ENCODE peak calls at places on chromosome 5, in five cellular contexts. T, R, M, O and S are unnamed samples.
A peak's percentile ranks its signal among the peaks of the same experiment; 100 is the strongest.

GRCh38 chr5:149310947-149311675 is 34.2 kb upstream of the GRPEL2 start:
- DNase-seq in R (no peak), M (peak; percentile 18), O (no peak), T (peak; percentile 59), S (peak; percentile 55)

GRCh38 chr5:42225009-42225408 is 198.2 kb upstream of the GHR start:
- DNase-seq in M (no peak), T (no peak), O (no peak), R (no peak), S (no peak)

GRCh38 chr5:42811591-42812392 is at the start of gene SELENOP:
- DNase-seq in T (peak; percentile 30), M (peak; percentile 55), R (no peak), O (peak; percentile 28), S (no peak)

GRCh38 chr5:111779260-111780254 is 22.6 kb upstream of the NREP start:
- DNase-seq in R (no peak), M (peak; percentile 56), T (no peak), O (no peak), S (peak; percentile 56)

GRCh38 chr5:124157320-124157719 is 589.1 kb downstream of the ZNF608 start:
- DNase-seq in M (peak; percentile 40), T (no peak), O (no peak), R (no peak), S (no peak)

GRCh38 chr5:62093981-62094380 is 212.0 kb upstream of the KIF2A start:
- DNase-seq in M (peak; percentile 69), T (peak; percentile 14), R (no peak), O (no peak), S (peak; percentile 60)

GRCh38 chr5:159508344-159508743 is 178.1 kb upstream of the IL12B start:
- DNase-seq in R (no peak), M (no peak), T (no peak), O (no peak), S (no peak)

GRCh38 chr5:93589348-93589662 is 6.3 kb downstream of the NR2F1 start:
- DNase-seq in T (no peak), R (no peak), M (no peak), O (no peak), S (no peak)

GRCh38 chr5:148909001-148909400 is 82.6 kb downstream of the ADRB2 start:
- DNase-seq in T (no peak), O (no peak), R (no peak), M (peak; percentile 72), S (peak; percentile 63)

GRCh38 chr5:180670586-180671359 is 21.4 kb upstream of the FLT4 start:
- DNase-seq in O (peak; percentile 29), R (peak; percentile 18), M (peak; percentile 42), T (no peak), S (peak; percentile 22)

GRCh38 chr5:172179032-172179989 is 8.7 kb downstream of the STK10 start:
- DNase-seq in O (no peak), M (peak; percentile 66), R (no peak), T (no peak), S (peak; percentile 64)